ENCODE peak calls at places on chromosomes 16 and 17, in nine cellular contexts. A is fibroblast of mammary gland; E is left lung; M is CD8-positive, alpha-beta memory T cell; I is stimulated activated CD4-positive, alpha-beta T cell treated with anti-CD3 and anti-CD28 coated beads, Interleukin-1b, Interleukin-23, amount 100 ng/mL, for 24 hours; H is NCI-H748 treated with DMSO at 0.1 percent for 48 hours; Y is endothelial cell; K is EH; O is esophagus muscularis mucosa. C is an unnamed sample.

GRCh38 chr16:73065617-73066313 is 17.8 kb upstream of the ZFHX3 start:
- DNase-seq in A (no peak), E (peak), M (no peak), I (no peak), H (no peak), Y (no peak), K (no peak), O (no peak), C (no peak)

GRCh38 chr17:5563451-5563850 is 20.9 kb downstream of the NLRP1 start:
- DNase-seq in A (peak), E (no peak), M (no peak), I (no peak), H (no peak), Y (no peak), K (peak), O (no peak), C (no peak)

GRCh38 chr17:40551091-40551873 is 14.0 kb downstream of the CCR7 start:
- DNase-seq in A (peak), E (peak), M (no peak), I (no peak), H (no peak), Y (no peak), K (peak), O (peak), C (peak)

GRCh38 chr16:14476183-14476582 is 153.9 kb downstream of the PARN start:
- DNase-seq in A (no peak), E (no peak), M (no peak), I (no peak), H (no peak), Y (no peak), K (no peak), O (no peak), C (no peak)

GRCh38 chr17:45844695-45845375 is at the start of gene SPPL2C:
- DNase-seq in A (no peak), E (no peak), M (no peak), I (no peak), H (no peak), Y (no peak), K (no peak), O (no peak), C (no peak)

GRCh38 chr17:8500609-8501008 is 64.9 kb downstream of the NDEL1 start:
- DNase-seq in A (no peak), E (no peak), M (no peak), I (no peak), H (no peak), Y (no peak), K (no peak), O (no peak), C (no peak)

GRCh38 chr17:82096709-82097186 is 1.3 kb downstream of the FASN start:
- DNase-seq in A (no peak), E (no peak), M (no peak), I (no peak), H (no peak), Y (no peak), K (no peak), O (no peak), C (peak)

GRCh38 chr17:51298508-51299371 is 38.4 kb downstream of the UTP18 start:
- DNase-seq in A (peak), E (no peak), M (no peak), I (no peak), H (peak), Y (peak), K (peak), O (no peak), C (no peak)

GRCh38 chr17:5055543-5055942 is 20.3 kb upstream of the SLC52A1 start:
- DNase-seq in A (no peak), E (no peak), M (no peak), I (no peak), H (no peak), Y (no peak), K (no peak), O (no peak), C (peak)